ENCODE peak calls at places on chromosome 15, in six cellular contexts. One of them, this sample, is unnamed.

GRCh38 chr15:48084759-48085420 is 35.9 kb upstream of the SLC24A5 start:
- DNase-seq in transverse colon: no peak
- DNase-seq in body of pancreas: no peak
- DNase-seq in right lobe of liver: no peak
- DNase-seq in K562: peak; percentile 0
- DNase-seq in sigmoid colon: no peak
- DNase-seq in this sample: peak; percentile 7

GRCh38 chr15:74866090-74866489 is 7.1 kb downstream of the SCAMP2 start:
- DNase-seq in K562: no peak
- DNase-seq in body of pancreas: no peak
- DNase-seq in sigmoid colon: no peak
- DNase-seq in right lobe of liver: no peak
- DNase-seq in transverse colon: no peak
- DNase-seq in this sample: no peak

GRCh38 chr15:58840048-58840447 is 68.9 kb downstream of the MINDY2 start:
- DNase-seq in K562: no peak
- DNase-seq in right lobe of liver: no peak
- DNase-seq in transverse colon: no peak
- DNase-seq in body of pancreas: no peak
- DNase-seq in sigmoid colon: no peak
- DNase-seq in this sample: no peak

GRCh38 chr15:58742022-58742421 is 7.5 kb downstream of the ADAM10 start:
- DNase-seq in sigmoid colon: no peak
- DNase-seq in body of pancreas: no peak
- DNase-seq in transverse colon: no peak
- DNase-seq in right lobe of liver: no peak
- DNase-seq in K562: no peak
- DNase-seq in this sample: no peak

GRCh38 chr15:36371509-36371908 is 207.9 kb upstream of the CDIN1 start:
- DNase-seq in right lobe of liver: no peak
- DNase-seq in K562: no peak
- DNase-seq in transverse colon: no peak
- DNase-seq in body of pancreas: no peak
- DNase-seq in sigmoid colon: no peak
- DNase-seq in this sample: no peak

GRCh38 chr15:45377630-45378148 is 655 bp downstream of the GATM start:
- DNase-seq in body of pancreas: peak; percentile 74
- DNase-seq in sigmoid colon: peak; percentile 77
- DNase-seq in right lobe of liver: peak; percentile 61
- DNase-seq in K562: no peak
- DNase-seq in transverse colon: peak; percentile 46
- DNase-seq in this sample: no peak

GRCh38 chr15:68599153-68599545 is 20.4 kb downstream of the CORO2B start:
- DNase-seq in right lobe of liver: no peak
- DNase-seq in transverse colon: no peak
- DNase-seq in K562: no peak
- DNase-seq in sigmoid colon: no peak
- DNase-seq in body of pancreas: no peak
- DNase-seq in this sample: no peak

GRCh38 chr15:56273724-56274123 is 30.0 kb upstream of the RFX7 start:
- DNase-seq in right lobe of liver: no peak
- DNase-seq in body of pancreas: no peak
- DNase-seq in sigmoid colon: no peak
- DNase-seq in transverse colon: no peak
- DNase-seq in K562: no peak
- DNase-seq in this sample: peak; percentile 6

GRCh38 chr15:85788796-85789495 is 5.8 kb downstream of the KLHL25 start:
- DNase-seq in right lobe of liver: no peak
- DNase-seq in sigmoid colon: no peak
- DNase-seq in transverse colon: peak; percentile 73
- DNase-seq in K562: no peak
- DNase-seq in body of pancreas: peak; percentile 71
- DNase-seq in this sample: no peak

GRCh38 chr15:96344706-96345559 is 14.4 kb downstream of the NR2F2 start:
- DNase-seq in right lobe of liver: no peak
- DNase-seq in sigmoid colon: peak; percentile 64
- DNase-seq in body of pancreas: no peak
- DNase-seq in K562: no peak
- DNase-seq in transverse colon: no peak
- DNase-seq in this sample: no peak
- TF ChIP-seq POLR2A in right lobe of liver: no peak
- TF ChIP-seq POLR2A in sigmoid colon: no peak
- TF ChIP-seq POLR2A in body of pancreas: no peak
- TF ChIP-seq POLR2A in K562: no peak
- TF ChIP-seq POLR2A in transverse colon: no peak
- TF ChIP-seq POLR2A in this sample: no peak

GRCh38 chr15:91263632-91264477 is 163.8 kb downstream of the SV2B start:
- DNase-seq in transverse colon: peak; percentile 28
- DNase-seq in sigmoid colon: peak; percentile 94
- DNase-seq in right lobe of liver: no peak
- DNase-seq in body of pancreas: peak; percentile 32
- DNase-seq in K562: no peak
- DNase-seq in this sample: no peak
- TF ChIP-seq POLR2A in transverse colon: no peak
- TF ChIP-seq POLR2A in sigmoid colon: no peak
- TF ChIP-seq POLR2A in right lobe of liver: no peak
- TF ChIP-seq POLR2A in body of pancreas: no peak
- TF ChIP-seq POLR2A in K562: no peak
- TF ChIP-seq POLR2A in this sample: no peak

DNA sequence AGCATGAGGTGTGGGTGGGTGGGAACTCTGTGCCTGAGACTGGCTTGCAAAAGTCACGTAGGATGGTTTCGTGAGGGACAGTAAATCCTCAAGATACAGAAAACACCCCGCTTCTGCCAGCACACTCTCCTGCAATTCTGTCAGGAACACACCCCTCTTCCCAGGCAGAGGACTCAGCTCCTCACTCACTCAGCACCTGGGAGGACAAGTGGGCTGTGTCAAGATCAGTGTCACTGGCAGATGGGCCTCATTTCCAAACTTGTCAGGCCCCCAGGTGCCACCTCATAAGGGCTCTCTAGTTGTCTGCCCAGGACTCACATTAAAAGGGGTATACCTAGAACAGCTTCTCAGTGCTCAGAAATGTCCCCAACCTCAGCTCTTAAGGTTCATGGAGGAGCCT is 58.3 kb downstream of the DAPK2 start:
- DNase-seq in right lobe of liver: no peak
- DNase-seq in K562: no peak
- DNase-seq in sigmoid colon: no peak
- DNase-seq in body of pancreas: no peak
- DNase-seq in transverse colon: peak; percentile 4
- DNase-seq in this sample: no peak
- TF ChIP-seq POLR2A in right lobe of liver: no peak
- TF ChIP-seq POLR2A in K562: no peak
- TF ChIP-seq POLR2A in sigmoid colon: no peak
- TF ChIP-seq POLR2A in body of pancreas: no peak
- TF ChIP-seq POLR2A in transverse colon: no peak
- TF ChIP-seq POLR2A in this sample: no peak

GRCh38 chr15:40878785-40879184 is 4.8 kb upstream of the RHOV start:
- DNase-seq in transverse colon: no peak
- DNase-seq in K562: peak; percentile 53
- DNase-seq in sigmoid colon: no peak
- DNase-seq in body of pancreas: no peak
- DNase-seq in right lobe of liver: no peak
- DNase-seq in this sample: peak; percentile 34
- TF ChIP-seq POLR2A in transverse colon: no peak
- TF ChIP-seq POLR2A in K562: no peak
- TF ChIP-seq POLR2A in sigmoid colon: no peak
- TF ChIP-seq POLR2A in body of pancreas: no peak
- TF ChIP-seq POLR2A in right lobe of liver: no peak
- TF ChIP-seq POLR2A in this sample: no peak